ENCODE peak calls at places on chromosome 1, in seven cellular contexts. I is effector memory CD4-positive, alpha-beta T cell; P is heart left ventricle; M is psoas muscle; F is mammary epithelial cell; E is PC-9; W is tibial nerve. U is an unnamed sample. For H3K4me1, the result is how much of the 10 kb centered on the place peaks cover.

GRCh38 chr1:238111081-238111480 is 220.4 kb upstream of the ZP4 start:
- DNase-seq in I (no peak), P (no peak), M (no peak), F (no peak), E (no peak), W (no peak), U (no peak)

GRCh38 chr1:171884475-171884874 is 43.2 kb downstream of the DNM3 start:
- DNase-seq in I (no peak), P (no peak), M (no peak), F (peak), E (no peak), W (no peak), U (no peak)

GRCh38 chr1:89519779-89520358 is 4.8 kb upstream of the LRRC8B start:
- DNase-seq in I (peak), P (no peak), M (no peak), F (peak), E (no peak), W (no peak), U (peak)

GRCh38 chr1:88061106-88061829 is 622.8 kb upstream of the PKN2 start:
- DNase-seq in I (no peak), P (peak), M (no peak), F (peak), E (peak), W (peak), U (peak)

GRCh38 chr1:180204231-180204630 is 25.8 kb upstream of the LHX4 start:
- DNase-seq in I (no peak), P (no peak), M (no peak), F (no peak), E (no peak), W (no peak), U (no peak)

GRCh38 chr1:193221641-193222040 is 35.2 kb upstream of the B3GALT2 start:
- DNase-seq in I (no peak), P (no peak), M (no peak), F (peak), E (no peak), W (no peak), U (no peak)

GRCh38 chr1:228297242-228297641 is 89.4 kb downstream of the OBSCN start:
- DNase-seq in I (no peak), P (no peak), M (no peak), F (no peak), E (no peak), W (no peak), U (no peak)

GRCh38 chr1:173666646-173667045 is 3.0 kb downstream of the ANKRD45 start:
- DNase-seq in I (no peak), P (no peak), M (no peak), F (peak), E (no peak), W (no peak), U (no peak)

GRCh38 chr1:114126696-114127095 is 27.0 kb downstream of the SYT6 start:
- DNase-seq in I (no peak), P (peak), M (no peak), F (no peak), E (no peak), W (no peak), U (no peak)

GRCh38 chr1:34871443-34872132 is 12.0 kb upstream of the SMIM12 start:
- DNase-seq in I (no peak), P (no peak), M (no peak), F (no peak), E (no peak), W (no peak), U (no peak)

GRCh38 chr1:88180449-88181108 is 503.5 kb upstream of the PKN2 start:
- DNase-seq in I (peak), P (peak), M (peak), F (peak), E (peak), W (peak), U (peak)

GRCh38 chr1:63829349-63830327 is 55.8 kb downstream of the ROR1 start:
- DNase-seq in I (no peak), P (peak), M (no peak), F (no peak), E (no peak), W (no peak), U (peak)

GRCh38 chr1:223429821-223430220 is 36.6 kb downstream of the CCDC185 start:
- DNase-seq in I (no peak), P (no peak), M (no peak), F (peak), E (no peak), W (no peak), U (no peak)

GRCh38 chr1:174953657-174954435 is 45.9 kb upstream of the CACYBP start:
- DNase-seq in I (no peak), P (no peak), M (no peak), F (no peak), E (no peak), W (no peak), U (peak)

GRCh38 chr1:246782120-246782900 is 58.1 kb downstream of the SCCPDH start:
- DNase-seq in I (no peak), P (peak), M (peak), F (peak), E (no peak), W (peak), U (peak)

GRCh38 chr1:56473582-56474270 is 105.6 kb downstream of the PLPP3 start:
- DNase-seq in I (no peak), P (no peak), M (no peak), F (no peak), E (no peak), W (no peak), U (no peak)

GRCh38 chr1:79207331-79207730 is 200.8 kb upstream of the ADGRL4 start:
- DNase-seq in I (no peak), P (no peak), M (no peak), F (no peak), E (no peak), W (no peak), U (no peak)

GRCh38 chr1:17955302-17956285 is 152.0 kb upstream of the IGSF21 start:
- DNase-seq in I (no peak), P (no peak), M (peak), F (peak), E (no peak), W (no peak), U (no peak)
- H3K4me1 ChIP-seq in I (under half), P (under half), M (under half), F (under half), E (under half), W (under half), U (under half)

GRCh38 chr1:109598655-109599054 is 20.8 kb downstream of the GNAT2 start:
- DNase-seq in I (no peak), P (no peak), M (no peak), F (no peak), E (no peak), W (no peak), U (no peak)

GRCh38 chr1:109603229-109603628 is 16.2 kb downstream of the GNAT2 start:
- DNase-seq in I (no peak), P (no peak), M (no peak), F (no peak), E (no peak), W (no peak), U (no peak)

GRCh38 chr1:109595540-109595939 is 23.9 kb downstream of the GNAT2 start:
- DNase-seq in I (no peak), P (no peak), M (no peak), F (peak), E (no peak), W (no peak), U (no peak)

DNA sequence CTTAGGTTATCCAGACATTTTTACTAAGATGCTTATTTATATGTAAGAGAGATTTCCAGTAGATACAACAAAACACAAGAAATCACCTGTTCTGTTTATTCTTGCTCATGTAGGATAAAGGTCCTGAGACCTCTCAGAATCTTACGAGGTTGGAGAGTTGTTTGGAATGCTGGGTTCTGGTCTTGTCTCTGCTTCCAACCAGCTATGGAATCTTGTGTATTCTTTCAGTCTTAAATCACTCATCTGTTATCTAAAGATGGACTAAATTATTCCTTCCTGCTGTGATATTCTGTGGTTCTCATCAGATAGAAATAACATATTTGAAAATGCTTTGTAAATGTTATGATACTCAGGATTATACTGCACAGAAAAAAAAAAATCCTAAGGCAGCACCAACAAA is 21.3 kb downstream of the GNAT2 start:
- DNase-seq in I (no peak), P (no peak), M (no peak), F (no peak), E (no peak), W (no peak), U (no peak)
- H3K4me3 ChIP-seq in I (no peak), P (no peak), M (no peak), F (no peak), E (no peak), W (no peak), U (no peak)

GRCh38 chr1:201022178-201022823 is 1.2 kb downstream of the KIF21B start:
- DNase-seq in I (no peak), P (no peak), M (no peak), F (no peak), E (no peak), W (no peak), U (no peak)
- H3K4me1 ChIP-seq in I (half or more), P (under half), M (under half), F (under half), E (under half), W (half or more), U (under half)

DNA sequence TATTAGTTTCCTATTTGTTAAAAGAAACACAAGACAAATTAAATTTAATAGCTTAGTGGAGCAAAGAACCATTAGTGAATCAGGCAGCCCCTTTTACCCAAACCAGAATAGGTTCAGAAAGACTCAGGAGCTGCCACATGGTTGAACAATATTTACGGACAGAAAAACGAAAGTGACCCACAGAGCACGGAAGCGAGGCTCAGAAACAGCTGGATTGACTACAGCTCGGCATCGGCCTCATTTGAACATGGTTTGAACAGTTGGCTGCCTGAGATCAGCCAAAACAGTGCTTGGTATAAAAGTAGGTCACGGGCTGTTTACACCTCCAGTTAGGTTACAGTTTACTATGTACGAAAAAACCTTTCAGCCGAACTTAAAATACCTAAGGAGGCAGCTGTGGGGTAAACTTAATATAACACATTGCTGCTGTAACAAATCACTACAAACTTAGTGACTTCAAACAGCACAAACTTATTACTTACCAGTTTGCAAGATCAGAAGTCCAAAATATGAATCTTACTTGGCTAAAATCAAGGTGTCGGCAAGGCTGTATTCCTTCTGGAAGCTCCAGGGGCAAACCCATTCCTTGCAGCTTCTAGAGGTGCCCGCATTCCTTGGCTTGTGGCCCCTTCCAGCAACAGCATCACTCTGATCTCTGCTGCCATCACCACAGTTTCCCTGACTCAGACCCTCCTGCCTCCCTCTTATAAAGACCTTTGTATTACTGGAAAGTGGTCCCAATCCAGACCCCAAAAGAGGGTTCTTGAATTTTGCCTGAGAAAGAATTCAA is 11.8 kb downstream of the PADI4 start:
- DNase-seq in I (no peak), P (no peak), M (no peak), F (no peak), E (no peak), W (no peak), U (no peak)
- H3K4me3 ChIP-seq in I (no peak), P (no peak), M (no peak), F (no peak), E (no peak), W (no peak), U (no peak)

GRCh38 chr1:36365310-36365895 is 20.3 kb downstream of the STK40 start:
- DNase-seq in I (no peak), P (peak), M (peak), F (no peak), E (no peak), W (peak), U (no peak)
- H3K4me1 ChIP-seq in I (under half), P (under half), M (under half), F (under half), E (under half), W (under half), U (under half)

GRCh38 chr1:198643001-198643400 is 4.2 kb downstream of the PTPRC start:
- DNase-seq in I (no peak), P (no peak), M (no peak), F (no peak), E (no peak), W (no peak), U (no peak)

GRCh38 chr1:198641506-198641905 is 2.7 kb downstream of the PTPRC start:
- DNase-seq in I (no peak), P (no peak), M (no peak), F (peak), E (no peak), W (no peak), U (no peak)

GRCh38 chr1:198641966-198642656 is 3.3 kb downstream of the PTPRC start:
- DNase-seq in I (no peak), P (no peak), M (no peak), F (no peak), E (no peak), W (no peak), U (no peak)

GRCh38 chr1:198647055-198647454 is 8.2 kb downstream of the PTPRC start:
- DNase-seq in I (no peak), P (no peak), M (no peak), F (no peak), E (no peak), W (no peak), U (no peak)

GRCh38 chr1:198643827-198644226 is 5.0 kb downstream of the PTPRC start:
- DNase-seq in I (no peak), P (no peak), M (no peak), F (no peak), E (no peak), W (no peak), U (no peak)
- H3K4me3 ChIP-seq in I (peak), P (no peak), M (no peak), F (no peak), E (no peak), W (no peak), U (no peak)

DNA sequence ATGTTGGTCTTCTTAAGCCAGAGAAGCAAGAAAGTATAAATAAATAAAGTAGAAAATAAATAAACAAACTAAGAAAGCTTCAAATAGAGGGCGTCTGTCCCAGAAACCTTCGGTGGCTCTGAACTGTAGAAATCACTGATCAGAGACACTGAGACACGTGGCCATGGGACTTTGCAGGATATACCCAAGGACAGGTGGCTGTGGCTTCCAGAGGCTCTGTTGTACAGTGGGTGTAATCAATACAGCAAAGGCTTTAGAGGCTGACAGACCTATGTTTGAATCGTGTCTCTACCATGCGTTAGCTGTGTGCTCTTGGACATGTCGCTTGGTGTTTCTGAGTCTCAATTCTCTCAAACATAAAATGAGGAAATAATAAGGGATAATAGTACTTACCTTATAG is 41.0 kb upstream of the EPS15 start:
- DNase-seq in I (no peak), P (no peak), M (no peak), F (no peak), E (no peak), W (no peak), U (peak)
- H3K4me1 ChIP-seq in I (under half), P (under half), M (under half), F (under half), E (half or more), W (under half), U (under half)

U was measured in SJCRH30.